ENCODE peak calls at places on chromosomes 13 and 19, in nine cellular contexts. V is uterus, K is heart left ventricle, I is stomach, C is heart right ventricle, Z is coronary artery, Q is neural progenitor cell, R is PC-3, M is fibroblast of mammary gland. W is an unnamed sample.

GRCh38 chr19:6743714-6744380 is 4.4 kb downstream of the TRIP10 start:
- DNase-seq in Q (peak), K (no peak), R (peak), Z (no peak), I (no peak), V (no peak), M (peak), C (no peak), W (no peak)

GRCh38 chr13:108508263-108508662 is 121.1 kb upstream of the MYO16 start:
- DNase-seq in M (peak), R (peak), I (no peak), Q (peak), V (no peak), C (no peak), Z (no peak), K (no peak), W (no peak)

GRCh38 chr13:30906411-30906990 is 430 bp downstream of the MEDAG start:
- DNase-seq in I (no peak), V (no peak), Z (peak), M (no peak), K (peak), C (peak), Q (no peak), R (no peak), W (no peak)

GRCh38 chr13:27449081-27449603 is 1.2 kb downstream of the MTIF3 start:
- DNase-seq in R (peak), I (no peak), Z (no peak), K (no peak), Q (no peak), V (peak), C (no peak), M (no peak), W (no peak)

GRCh38 chr19:34082289-34083077 is 89.8 kb upstream of the LSM14A start:
- DNase-seq in Z (no peak), I (no peak), C (no peak), Q (peak), R (no peak), V (no peak), K (no peak), M (no peak), W (no peak)

GRCh38 chr13:111210488-111210887 is 95.4 kb downstream of the ARHGEF7 start:
- DNase-seq in C (peak), Z (peak), K (no peak), I (no peak), Q (peak), V (no peak), M (peak), R (peak), W (peak)

GRCh38 chr13:113407103-113407530 is 43.2 kb upstream of the GRTP1 start:
- DNase-seq in Q (no peak), C (no peak), Z (no peak), M (no peak), V (no peak), R (no peak), I (no peak), K (no peak), W (no peak)

GRCh38 chr13:42747399-42747873 is 33.9 kb upstream of the FAM216B start:
- DNase-seq in C (no peak), I (no peak), Z (no peak), V (no peak), Q (no peak), K (no peak), R (peak), M (peak), W (no peak)

GRCh38 chr19:45340899-45341453 is 426 bp downstream of the KLC3 start:
- DNase-seq in M (peak), C (no peak), V (no peak), K (no peak), Q (peak), Z (no peak), I (no peak), R (no peak), W (no peak)

GRCh38 chr13:37656247-37656940 is 57.8 kb upstream of the POSTN start:
- DNase-seq in Q (no peak), K (no peak), I (no peak), R (peak), C (no peak), Z (no peak), V (no peak), M (peak), W (peak)

GRCh38 chr19:38115264-38115802 is 108.7 kb downstream of the DPF1 start:
- DNase-seq in I (no peak), R (no peak), Z (no peak), C (no peak), K (no peak), Q (no peak), M (no peak), V (no peak), W (no peak)

GRCh38 chr13:83503424-83503823 is 378.9 kb downstream of the SLITRK1 start:
- DNase-seq in K (no peak), I (no peak), M (peak), Q (no peak), Z (no peak), R (peak), V (no peak), C (no peak), W (no peak)

GRCh38 chr13:99230991-99231390 is 27.2 kb downstream of the GPR18 start:
- DNase-seq in I (no peak), M (no peak), C (no peak), R (no peak), K (no peak), V (no peak), Q (no peak), Z (no peak), W (no peak)

GRCh38 chr13:60645552-60646138 is 248.6 kb downstream of the TDRD3 start:
- DNase-seq in K (no peak), C (no peak), Z (no peak), I (no peak), R (peak), Q (no peak), M (no peak), V (no peak), W (no peak)

GRCh38 chr19:35088514-35088913 is 27.1 kb upstream of the FXYD3 start:
- DNase-seq in K (no peak), Z (no peak), C (no peak), Q (no peak), I (no peak), V (no peak), M (peak), R (peak), W (no peak)

GRCh38 chr19:35084078-35084762 is 31.4 kb upstream of the FXYD3 start:
- DNase-seq in V (no peak), K (no peak), Q (no peak), C (no peak), I (no peak), Z (no peak), R (no peak), M (no peak), W (no peak)

GRCh38 chr19:35085947-35086346 is 29.7 kb upstream of the FXYD3 start:
- DNase-seq in C (no peak), Q (no peak), V (no peak), K (no peak), M (no peak), I (no peak), R (no peak), Z (no peak), W (no peak)

GRCh38 chr19:35087393-35087792 is 28.2 kb upstream of the FXYD3 start:
- DNase-seq in I (no peak), V (no peak), R (no peak), C (no peak), M (no peak), Q (no peak), Z (no peak), K (no peak), W (no peak)

DNA sequence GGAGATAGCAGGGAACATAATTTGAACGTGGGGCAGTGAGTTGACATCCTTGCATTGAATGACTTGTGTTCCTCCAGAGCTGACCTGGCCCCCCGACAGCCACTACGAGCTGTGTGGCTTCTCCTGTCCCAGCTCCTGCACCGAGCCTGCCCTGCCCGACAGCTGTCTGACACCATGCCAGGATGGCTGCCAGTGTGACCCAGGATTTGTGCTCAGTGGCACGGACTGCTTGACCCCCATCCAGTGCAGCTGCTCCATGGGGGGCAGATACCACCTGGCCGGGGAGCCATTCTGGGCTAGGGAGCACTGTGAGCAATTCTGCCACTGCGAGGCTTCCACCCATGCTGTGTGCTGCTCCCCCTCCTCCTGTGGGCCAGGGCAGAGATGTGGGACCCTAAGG is 29.2 kb upstream of the FXYD3 start:
- DNase-seq in M (no peak), Q (no peak), R (no peak), Z (no peak), C (no peak), V (no peak), K (no peak), I (no peak), W (no peak)
- TF ChIP-seq CTCF in M (no peak), Q (no peak), R (no peak), Z (no peak), C (no peak), V (no peak), K (no peak), I (no peak), W (no peak)

GRCh38 chr19:54573330-54573872 is at the start of gene LILRA2:
- DNase-seq in Q (no peak), I (no peak), V (no peak), M (no peak), R (no peak), K (no peak), Z (no peak), C (no peak), W (no peak)

GRCh38 chr19:54574051-54574450 is 461 bp downstream of the LILRA2 start:
- DNase-seq in C (no peak), K (no peak), Q (no peak), Z (no peak), M (no peak), I (no peak), R (no peak), V (no peak), W (no peak)

GRCh38 chr19:54574527-54575056 is 1.0 kb downstream of the LILRA2 start:
- DNase-seq in I (no peak), Z (no peak), C (no peak), K (no peak), V (no peak), R (no peak), M (no peak), Q (no peak), W (no peak)

GRCh38 chr19:54570316-54570715 is 3.3 kb upstream of the LILRA2 start:
- DNase-seq in R (no peak), Q (no peak), C (no peak), V (no peak), Z (no peak), I (no peak), K (no peak), M (no peak), W (no peak)

DNA sequence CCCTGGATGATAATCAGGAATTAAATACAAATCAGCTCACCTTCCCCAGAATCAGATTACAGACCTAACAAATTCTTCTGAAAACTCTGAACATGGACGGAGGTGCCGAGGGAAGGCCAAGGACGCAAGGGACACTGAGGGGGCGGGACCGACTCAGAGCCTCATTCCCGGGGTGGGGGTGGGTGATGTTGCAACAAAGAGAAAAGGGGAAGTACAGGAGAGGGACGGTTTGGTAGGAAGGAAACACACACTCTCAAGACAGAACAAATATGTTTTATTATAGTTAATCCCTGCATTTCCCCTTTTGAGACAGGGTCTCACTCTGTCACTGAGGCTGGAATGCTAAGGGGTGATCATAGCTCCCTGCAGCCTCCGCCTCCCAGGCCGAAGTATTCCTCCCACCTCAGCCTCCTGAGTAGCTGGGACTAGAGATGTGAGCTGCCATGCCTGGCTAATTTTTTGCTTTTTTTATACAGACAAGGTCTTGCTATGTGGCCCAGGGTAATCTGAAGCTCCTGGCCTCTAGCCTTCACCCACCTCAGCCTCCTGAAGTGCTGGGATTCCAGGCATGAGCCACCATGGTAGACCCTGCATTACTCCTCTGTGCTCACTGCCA is 786 bp upstream of the LILRA2 start:
- DNase-seq in Q (no peak), M (no peak), Z (no peak), R (no peak), V (no peak), I (no peak), C (no peak), K (no peak), W (no peak)
- H3K4me3 ChIP-seq in Q (no peak), M (no peak), Z (peak), R (no peak), V (no peak), I (peak), C (no peak), K (peak), W (no peak)

GRCh38 chr19:11558881-11559828 is at the start of gene ELOF1:
- DNase-seq in V (peak), I (peak), M (peak), Q (peak), K (peak), C (peak), Z (peak), R (peak), W (peak)
- TF ChIP-seq CTCF in V (no peak), I (no peak), M (peak), Q (peak), K (peak), C (no peak), Z (no peak), R (peak), W (peak)

GRCh38 chr19:3682286-3682685 is 18.0 kb downstream of the PIP5K1C start:
- DNase-seq in V (no peak), I (no peak), Z (no peak), Q (no peak), R (no peak), M (no peak), K (no peak), C (no peak), W (no peak)

GRCh38 chr19:3683405-3683865 is 16.8 kb downstream of the PIP5K1C start:
- DNase-seq in C (peak), K (peak), Z (no peak), V (peak), M (peak), R (no peak), Q (peak), I (no peak), W (no peak)

GRCh38 chr19:3682741-3683404 is 17.4 kb downstream of the PIP5K1C start:
- DNase-seq in K (no peak), C (no peak), Q (peak), M (peak), Z (no peak), R (no peak), V (peak), I (no peak), W (no peak)

GRCh38 chr19:3684817-3685410 is 15.4 kb downstream of the PIP5K1C start:
- DNase-seq in M (no peak), Q (no peak), I (no peak), V (no peak), Z (no peak), C (no peak), K (no peak), R (no peak), W (no peak)

GRCh38 chr19:3683866-3684816 is 16.1 kb downstream of the PIP5K1C start:
- DNase-seq in K (no peak), M (peak), Q (no peak), R (no peak), I (no peak), C (no peak), V (no peak), Z (no peak), W (no peak)
- H3K4me3 ChIP-seq in K (no peak), M (no peak), Q (no peak), R (no peak), I (no peak), C (no peak), V (no peak), Z (peak), W (no peak)

GRCh38 chr19:18831524-18832330 is at the start of gene UPF1:
- DNase-seq in R (peak), Z (peak), I (peak), V (peak), C (peak), M (peak), K (peak), Q (peak), W (peak)

GRCh38 chr19:18833141-18833476 is 1.4 kb downstream of the UPF1 start:
- DNase-seq in R (peak), Q (no peak), I (no peak), M (no peak), K (no peak), C (no peak), Z (no peak), V (no peak), W (no peak)

GRCh38 chr19:18830488-18830887 is 1.3 kb upstream of the UPF1 start:
- DNase-seq in R (no peak), M (no peak), C (no peak), Q (no peak), I (no peak), V (no peak), K (no peak), Z (no peak), W (no peak)

GRCh38 chr19:18833849-18834643 is 2.3 kb downstream of the UPF1 start:
- DNase-seq in K (no peak), I (no peak), R (peak), M (peak), Q (peak), C (no peak), Z (no peak), V (no peak), W (no peak)

DNA sequence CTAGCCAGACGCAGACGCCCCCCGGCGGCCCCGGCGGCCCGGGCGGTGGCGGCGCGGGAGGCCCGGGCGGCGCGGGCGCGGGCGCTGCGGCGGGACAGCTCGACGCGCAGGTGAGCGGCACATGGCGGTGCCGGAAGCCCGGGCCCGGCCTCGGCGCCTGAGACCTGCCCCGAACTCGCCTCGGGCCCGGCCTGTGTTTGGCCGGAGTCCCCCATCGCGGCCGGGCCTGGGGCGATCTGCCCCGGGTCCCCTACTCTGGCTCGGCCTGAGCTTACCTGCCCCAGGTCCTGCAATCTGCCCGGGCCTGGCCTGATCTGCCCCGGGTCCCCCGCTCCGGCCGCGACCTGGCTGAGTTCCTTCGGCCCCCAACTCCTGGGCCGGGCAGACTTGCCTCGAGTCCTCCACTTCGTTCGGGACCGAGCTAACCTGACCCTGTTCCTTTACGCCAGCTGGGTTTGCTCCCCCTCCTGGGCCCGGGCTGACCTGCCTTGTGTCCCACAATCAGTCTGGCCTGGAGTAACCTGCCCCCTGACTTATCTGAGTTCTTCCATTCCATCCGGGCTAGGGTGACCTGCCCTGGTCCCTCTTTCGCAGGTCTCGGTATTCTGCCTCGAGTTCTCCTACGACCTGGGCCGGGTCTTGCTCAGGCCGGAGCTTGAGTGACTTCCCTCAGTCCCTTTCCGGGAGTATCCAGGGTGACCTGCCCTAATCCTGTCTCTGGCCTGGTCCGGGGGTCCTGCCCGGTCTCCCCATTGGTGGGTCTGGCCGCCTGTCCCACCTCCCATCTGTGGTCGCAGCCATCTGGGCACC is 777 bp downstream of the UPF1 start:
- DNase-seq in C (no peak), V (no peak), Z (no peak), R (peak), I (no peak), M (peak), K (no peak), Q (peak), W (no peak)
- TF ChIP-seq CTCF in C (no peak), V (no peak), Z (no peak), R (peak), I (no peak), M (peak), K (no peak), Q (peak), W (peak)

DNA sequence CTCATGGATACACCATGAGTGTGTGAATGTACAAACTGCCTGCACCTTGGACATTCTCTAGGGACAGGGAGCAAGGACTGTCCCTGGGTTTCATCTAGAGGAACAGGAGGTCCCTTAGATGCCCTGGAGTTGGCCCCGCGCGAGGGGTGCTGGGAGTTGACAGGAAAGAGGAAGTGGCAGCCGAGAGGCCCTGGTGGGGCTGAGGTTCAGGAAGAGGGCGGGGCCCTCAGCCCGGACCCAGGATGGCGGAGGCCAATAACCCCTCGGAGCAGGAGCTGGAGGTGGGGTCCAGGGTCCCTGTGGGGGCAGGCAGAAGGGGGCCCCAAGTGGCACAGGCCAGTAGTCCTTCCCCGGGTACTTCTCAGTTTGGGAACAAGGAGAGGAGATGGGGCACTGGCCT is 6.9 kb downstream of the PKN1 start:
- DNase-seq in M (no peak), I (peak), R (no peak), Z (no peak), Q (no peak), V (peak), C (peak), K (peak), W (no peak)
- H3K4me3 ChIP-seq in M (no peak), I (peak), R (no peak), Z (peak), Q (no peak), V (no peak), C (peak), K (peak), W (no peak)

GRCh38 chr19:10001899-10002298 is 8.4 kb downstream of the COL5A3 start:
- DNase-seq in R (peak), C (peak), Z (no peak), V (no peak), K (peak), M (peak), I (peak), Q (peak), W (no peak)
- TF ChIP-seq CTCF in R (peak), C (peak), Z (no peak), V (no peak), K (peak), M (peak), I (no peak), Q (peak), W (peak)

DNA sequence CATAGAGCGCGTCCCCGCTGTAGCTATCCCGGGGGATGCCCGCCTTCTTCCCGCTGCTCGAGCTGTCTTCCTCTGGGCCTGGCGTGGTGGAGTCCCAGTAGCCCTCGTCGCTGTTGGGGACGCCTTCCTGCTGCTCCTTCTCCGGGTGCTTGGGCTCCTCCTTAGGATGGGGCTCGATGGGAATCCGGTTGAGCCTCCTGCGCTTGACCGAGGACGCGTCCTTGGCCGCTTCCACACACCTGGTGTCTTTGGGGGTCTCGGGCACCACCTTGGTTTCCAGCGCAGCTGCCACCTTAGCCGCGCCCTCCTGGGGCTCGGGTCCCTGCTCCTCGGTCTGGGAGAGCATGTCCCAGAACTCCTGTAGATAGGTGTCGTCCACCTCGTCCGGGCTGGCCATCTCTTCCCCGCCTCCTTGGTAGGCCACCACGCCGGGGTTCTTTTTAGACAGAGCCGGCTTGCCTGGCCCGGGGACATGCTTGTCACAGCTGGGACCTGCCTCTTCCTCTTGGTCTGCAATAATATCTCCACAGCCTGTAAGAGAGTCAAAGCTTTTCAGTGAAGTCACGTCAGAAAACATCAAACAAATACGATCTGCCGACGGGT is 2.0 kb downstream of the AMER2 start:
- DNase-seq in R (no peak), V (no peak), M (no peak), Q (no peak), I (no peak), C (no peak), Z (no peak), K (no peak), W (no peak)
- H3K4me3 ChIP-seq in R (no peak), V (no peak), M (no peak), Q (peak), I (peak), C (no peak), Z (no peak), K (no peak), W (no peak)

W was measured in retinal pigment epithelial cell.